ENCODE peak calls at places on chromosomes 1 and 21, in six cellular contexts. One of them, this sample, is unnamed.

GRCh38 chr1:180842890-180843289 is 69.8 kb upstream of the KIAA1614 start:
- DNase-seq in H54: no peak
- DNase-seq in IMR-90: peak
- DNase-seq in A549: no peak
- DNase-seq in transverse colon: no peak
- DNase-seq in heart left ventricle: no peak
- DNase-seq in this sample: no peak

GRCh38 chr21:29145354-29145782 is 14.9 kb downstream of the MAP3K7CL start:
- DNase-seq in H54: peak
- DNase-seq in IMR-90: peak
- DNase-seq in A549: peak
- DNase-seq in transverse colon: no peak
- DNase-seq in heart left ventricle: no peak
- DNase-seq in this sample: no peak

GRCh38 chr1:180515857-180516388 is 13.5 kb upstream of the ACBD6 start:
- DNase-seq in H54: peak
- DNase-seq in IMR-90: peak
- DNase-seq in A549: peak
- DNase-seq in transverse colon: peak
- DNase-seq in heart left ventricle: peak
- DNase-seq in this sample: peak

GRCh38 chr1:18668750-18669404 is 38.2 kb downstream of the PAX7 start:
- DNase-seq in H54: no peak
- DNase-seq in IMR-90: no peak
- DNase-seq in A549: peak
- DNase-seq in transverse colon: peak
- DNase-seq in heart left ventricle: no peak
- DNase-seq in this sample: no peak

GRCh38 chr1:31166462-31166861 is 73.2 kb downstream of the NKAIN1 start:
- DNase-seq in H54: no peak
- DNase-seq in IMR-90: no peak
- DNase-seq in A549: no peak
- DNase-seq in transverse colon: no peak
- DNase-seq in heart left ventricle: no peak
- DNase-seq in this sample: peak

GRCh38 chr1:167431261-167431908 is 86.9 kb downstream of the CD247 start:
- DNase-seq in H54: no peak
- DNase-seq in IMR-90: no peak
- DNase-seq in A549: no peak
- DNase-seq in transverse colon: no peak
- DNase-seq in heart left ventricle: no peak
- DNase-seq in this sample: no peak

GRCh38 chr1:70567167-70567566 is 156.1 kb downstream of the CTH start:
- DNase-seq in H54: no peak
- DNase-seq in IMR-90: no peak
- DNase-seq in A549: no peak
- DNase-seq in transverse colon: no peak
- DNase-seq in heart left ventricle: no peak
- DNase-seq in this sample: no peak

GRCh38 chr1:77759090-77760028 is at the start of gene USP33:
- DNase-seq in H54: peak
- DNase-seq in IMR-90: peak
- DNase-seq in A549: peak
- DNase-seq in transverse colon: peak
- DNase-seq in heart left ventricle: peak
- DNase-seq in this sample: peak

GRCh38 chr1:201422026-201422425 is 496 bp upstream of the TNNI1 start:
- DNase-seq in H54: no peak
- DNase-seq in IMR-90: no peak
- DNase-seq in A549: no peak
- DNase-seq in transverse colon: no peak
- DNase-seq in heart left ventricle: no peak
- DNase-seq in this sample: no peak

GRCh38 chr1:43309626-43310025 is 8.8 kb downstream of the TIE1 start:
- DNase-seq in H54: peak
- DNase-seq in IMR-90: peak
- DNase-seq in A549: no peak
- DNase-seq in transverse colon: no peak
- DNase-seq in heart left ventricle: no peak
- DNase-seq in this sample: no peak

GRCh38 chr1:240350910-240351331 is 259.2 kb downstream of the FMN2 start:
- DNase-seq in H54: peak
- DNase-seq in IMR-90: peak
- DNase-seq in A549: peak
- DNase-seq in transverse colon: no peak
- DNase-seq in heart left ventricle: no peak
- DNase-seq in this sample: no peak

GRCh38 chr1:161159087-161159914 is at the start of gene USP21:
- DNase-seq in H54: peak
- DNase-seq in IMR-90: peak
- DNase-seq in A549: peak
- DNase-seq in transverse colon: peak
- DNase-seq in heart left ventricle: peak
- DNase-seq in this sample: peak

GRCh38 chr1:40782371-40782956 is 1.1 kb upstream of the KCNQ4 start:
- DNase-seq in H54: no peak
- DNase-seq in IMR-90: no peak
- DNase-seq in A549: no peak
- DNase-seq in transverse colon: peak
- DNase-seq in heart left ventricle: no peak
- DNase-seq in this sample: no peak

GRCh38 chr1:44700573-44700972 is 26.1 kb downstream of the ARMH1 start:
- DNase-seq in H54: no peak
- DNase-seq in IMR-90: peak
- DNase-seq in A549: no peak
- DNase-seq in transverse colon: no peak
- DNase-seq in heart left ventricle: no peak
- DNase-seq in this sample: no peak

GRCh38 chr1:168266644-168267186 is 14.0 kb upstream of the TBX19 start:
- DNase-seq in H54: no peak
- DNase-seq in IMR-90: no peak
- DNase-seq in A549: no peak
- DNase-seq in transverse colon: no peak
- DNase-seq in heart left ventricle: no peak
- DNase-seq in this sample: no peak

GRCh38 chr1:3596663-3597598 is 14.4 kb downstream of the MEGF6 start:
- DNase-seq in H54: no peak
- DNase-seq in IMR-90: no peak
- DNase-seq in A549: no peak
- DNase-seq in transverse colon: no peak
- DNase-seq in heart left ventricle: no peak
- DNase-seq in this sample: no peak

GRCh38 chr1:205811660-205812059 is 1.3 kb downstream of the SLC41A1 start:
- DNase-seq in H54: no peak
- DNase-seq in IMR-90: no peak
- DNase-seq in A549: no peak
- DNase-seq in transverse colon: no peak
- DNase-seq in heart left ventricle: peak
- DNase-seq in this sample: no peak

GRCh38 chr1:116915182-116915611 is 5.5 kb downstream of the PTGFRN start:
- DNase-seq in H54: no peak
- DNase-seq in IMR-90: no peak
- DNase-seq in A549: no peak
- DNase-seq in transverse colon: peak
- DNase-seq in heart left ventricle: peak
- DNase-seq in this sample: no peak

GRCh38 chr1:32753532-32754281 is 51.1 kb upstream of the SYNC start:
- DNase-seq in H54: no peak
- DNase-seq in IMR-90: peak
- DNase-seq in A549: no peak
- DNase-seq in transverse colon: peak
- DNase-seq in heart left ventricle: peak
- DNase-seq in this sample: peak

GRCh38 chr1:234607091-234608025 is 2.6 kb downstream of the IRF2BP2 start:
- DNase-seq in H54: no peak
- DNase-seq in IMR-90: no peak
- DNase-seq in A549: peak
- DNase-seq in transverse colon: peak
- DNase-seq in heart left ventricle: peak
- DNase-seq in this sample: peak

GRCh38 chr1:42013881-42014470 is 95.3 kb upstream of the HIVEP3 start:
- DNase-seq in H54: no peak
- DNase-seq in IMR-90: no peak
- DNase-seq in A549: no peak
- DNase-seq in transverse colon: no peak
- DNase-seq in heart left ventricle: no peak
- DNase-seq in this sample: no peak

GRCh38 chr1:226064168-226064815 is 1.8 kb downstream of the H3-3A start:
- DNase-seq in H54: no peak
- DNase-seq in IMR-90: no peak
- DNase-seq in A549: peak
- DNase-seq in transverse colon: no peak
- DNase-seq in heart left ventricle: no peak
- DNase-seq in this sample: peak

GRCh38 chr1:30852026-30852425 is 56.5 kb downstream of the SDC3 start:
- DNase-seq in H54: peak
- DNase-seq in IMR-90: peak
- DNase-seq in A549: peak
- DNase-seq in transverse colon: peak
- DNase-seq in heart left ventricle: peak
- DNase-seq in this sample: no peak

GRCh38 chr1:187655163-187655562 is 826.4 kb downstream of the PLA2G4A start:
- DNase-seq in H54: no peak
- DNase-seq in IMR-90: peak
- DNase-seq in A549: peak
- DNase-seq in transverse colon: no peak
- DNase-seq in heart left ventricle: no peak
- DNase-seq in this sample: no peak

GRCh38 chr1:199422206-199422605 is 605.3 kb upstream of the NR5A2 start:
- DNase-seq in H54: no peak
- DNase-seq in IMR-90: peak
- DNase-seq in A549: peak
- DNase-seq in transverse colon: no peak
- DNase-seq in heart left ventricle: no peak
- DNase-seq in this sample: peak
- TF ChIP-seq POLR2A in H54: no peak
- TF ChIP-seq POLR2A in IMR-90: no peak
- TF ChIP-seq POLR2A in A549: no peak
- TF ChIP-seq POLR2A in transverse colon: no peak
- TF ChIP-seq POLR2A in heart left ventricle: no peak
- TF ChIP-seq POLR2A in this sample: no peak

DNA sequence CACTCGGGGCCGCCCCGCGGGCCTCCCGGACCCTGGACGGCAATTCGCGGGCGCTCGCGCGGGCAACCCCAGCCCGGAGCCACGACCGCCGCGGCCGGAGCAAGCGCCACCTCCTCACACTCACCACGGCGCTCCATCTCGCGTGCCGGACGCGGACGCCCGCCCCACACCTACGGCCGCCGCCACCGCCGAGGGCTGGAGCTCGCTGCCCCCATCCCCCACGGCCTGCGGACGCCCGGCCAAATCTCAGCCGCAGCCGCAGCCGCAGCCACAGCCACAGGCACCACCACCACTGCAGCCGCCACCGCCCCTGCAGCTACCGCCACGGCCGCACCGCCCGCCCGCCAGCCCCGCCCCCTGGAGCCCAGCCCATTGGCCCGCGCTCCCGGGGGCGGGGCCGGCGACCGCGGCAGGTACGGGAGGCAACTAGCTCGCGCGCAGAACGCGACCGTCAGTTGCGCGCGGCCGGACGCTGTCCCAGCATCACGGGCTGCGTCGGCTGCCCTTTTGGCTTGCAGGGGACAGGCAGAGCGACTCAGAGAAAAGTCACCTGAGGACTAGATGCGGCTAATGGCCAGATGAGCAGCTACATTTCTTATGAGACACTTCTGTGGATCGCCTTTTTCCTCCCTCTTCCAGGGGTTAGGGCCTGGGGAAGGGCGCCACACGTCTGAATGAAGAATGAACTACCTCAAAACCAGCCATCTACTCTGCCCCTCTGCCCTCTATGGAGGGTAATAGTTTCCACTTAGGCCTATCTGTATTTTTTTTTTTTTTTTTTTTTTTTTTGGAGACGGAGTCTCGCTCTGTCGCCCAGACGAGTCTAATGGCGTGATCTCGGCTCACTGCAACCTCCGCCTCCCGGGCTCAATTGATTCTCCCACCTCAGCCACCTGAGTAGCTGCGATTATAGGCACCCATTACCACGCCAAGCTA is at the start of gene ARHGAP29:
- DNase-seq in H54: peak
- DNase-seq in IMR-90: peak
- DNase-seq in A549: peak
- DNase-seq in transverse colon: peak
- DNase-seq in heart left ventricle: peak
- DNase-seq in this sample: no peak
- TF ChIP-seq POLR2A in H54: peak
- TF ChIP-seq POLR2A in IMR-90: no peak
- TF ChIP-seq POLR2A in A549: peak
- TF ChIP-seq POLR2A in transverse colon: peak
- TF ChIP-seq POLR2A in heart left ventricle: peak
- TF ChIP-seq POLR2A in this sample: no peak

DNA sequence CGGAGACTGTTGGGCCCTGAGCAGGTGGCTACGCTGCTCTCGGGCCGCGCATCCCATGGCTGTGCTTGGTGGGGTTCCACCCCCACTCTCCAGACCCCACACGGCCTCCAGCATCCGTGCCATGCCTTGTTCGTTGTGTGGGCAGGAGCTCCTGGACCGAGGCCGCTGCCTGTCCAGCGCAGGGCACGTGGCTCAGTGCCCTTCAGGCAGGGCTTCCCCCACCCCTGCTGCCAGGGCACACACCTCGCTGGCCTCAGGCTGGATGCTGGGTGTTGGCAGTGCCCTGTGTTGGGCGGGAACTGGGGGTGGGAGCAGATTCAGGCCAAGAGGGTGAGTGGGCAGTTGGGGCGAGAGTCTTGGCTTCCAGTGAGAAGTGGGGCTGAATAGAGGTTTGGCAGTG is 9.9 kb downstream of the PRKCZ start:
- DNase-seq in H54: no peak
- DNase-seq in IMR-90: no peak
- DNase-seq in A549: no peak
- DNase-seq in transverse colon: no peak
- DNase-seq in heart left ventricle: no peak
- DNase-seq in this sample: no peak
- TF ChIP-seq POLR2A in H54: no peak
- TF ChIP-seq POLR2A in IMR-90: no peak
- TF ChIP-seq POLR2A in A549: no peak
- TF ChIP-seq POLR2A in transverse colon: no peak
- TF ChIP-seq POLR2A in heart left ventricle: no peak
- TF ChIP-seq POLR2A in this sample: no peak

DNA sequence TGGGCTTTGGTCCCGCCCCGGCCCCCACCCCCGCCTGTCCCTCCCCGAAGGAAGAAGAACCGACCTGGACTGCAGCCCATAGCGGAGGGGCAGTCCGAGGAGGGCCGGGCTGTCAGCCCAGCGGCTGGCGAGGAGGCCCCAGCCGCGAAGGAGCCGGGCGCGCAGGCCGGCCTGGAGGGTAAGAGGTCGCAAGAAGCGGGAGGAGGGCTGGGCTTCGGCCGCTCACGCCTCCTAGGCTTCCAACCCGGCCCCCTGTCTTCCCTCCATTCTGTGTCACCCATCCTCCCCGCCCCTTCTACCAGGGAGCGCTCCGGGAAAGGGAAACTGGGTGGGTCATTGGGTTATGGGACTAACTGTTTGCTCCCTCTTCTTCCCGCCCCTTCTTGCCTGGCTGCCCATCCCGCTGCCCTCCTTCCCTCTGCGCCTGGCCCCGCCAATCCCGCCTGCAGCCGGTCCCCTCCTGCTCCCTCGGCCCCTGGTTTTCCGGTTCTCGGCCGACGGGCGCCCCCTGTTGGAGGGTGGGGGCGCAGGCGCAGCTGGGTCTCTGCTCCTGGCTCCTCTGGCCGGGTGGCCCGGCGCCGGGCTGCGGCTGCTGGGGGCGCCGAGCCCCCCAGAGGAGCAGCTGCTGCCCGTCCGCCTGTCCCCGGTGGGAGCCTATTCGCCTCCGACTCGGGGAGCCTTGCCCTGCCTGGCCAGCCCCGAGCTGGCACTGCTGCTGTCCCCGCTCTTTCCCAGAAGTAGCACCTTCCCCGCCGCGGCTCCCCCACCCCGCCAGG is 2.4 kb downstream of the RUSC1 start:
- DNase-seq in H54: peak
- DNase-seq in IMR-90: peak
- DNase-seq in A549: peak
- DNase-seq in transverse colon: peak
- DNase-seq in heart left ventricle: peak
- DNase-seq in this sample: peak
- TF ChIP-seq POLR2A in H54: peak
- TF ChIP-seq POLR2A in IMR-90: no peak
- TF ChIP-seq POLR2A in A549: peak
- TF ChIP-seq POLR2A in transverse colon: no peak
- TF ChIP-seq POLR2A in heart left ventricle: peak
- TF ChIP-seq POLR2A in this sample: no peak

This sample was measured in NB4.